ENCODE peak calls at places on chromosomes 7 and 10, in ten cellular contexts. One of them, this sample, is unnamed.

GRCh38 chr10:44949915-44950314 is 9.7 kb upstream of the RASSF4 start:
- DNase-seq in psoas muscle: no peak
- DNase-seq in HEK293T: no peak
- DNase-seq in NCI-H1092: no peak
- DNase-seq in retina: no peak
- DNase-seq in germinal center: no peak
- DNase-seq in pancreas: no peak
- DNase-seq in fibroblast of mammary gland: no peak
- DNase-seq in omental fat pad: no peak
- DNase-seq in fibroblast of lung: no peak
- DNase-seq in this sample: no peak

GRCh38 chr10:69731184-69731583 is 70.5 kb upstream of the COL13A1 start:
- DNase-seq in psoas muscle: no peak
- DNase-seq in HEK293T: no peak
- DNase-seq in NCI-H1092: no peak
- DNase-seq in retina: no peak
- DNase-seq in germinal center: no peak
- DNase-seq in pancreas: no peak
- DNase-seq in fibroblast of mammary gland: no peak
- DNase-seq in omental fat pad: no peak
- DNase-seq in fibroblast of lung: peak
- DNase-seq in this sample: no peak

GRCh38 chr10:43737003-43737402 is 88.3 kb upstream of the ZNF32 start:
- DNase-seq in psoas muscle: no peak
- DNase-seq in HEK293T: no peak
- DNase-seq in NCI-H1092: no peak
- DNase-seq in retina: no peak
- DNase-seq in germinal center: no peak
- DNase-seq in pancreas: no peak
- DNase-seq in fibroblast of mammary gland: no peak
- DNase-seq in omental fat pad: no peak
- DNase-seq in fibroblast of lung: no peak
- DNase-seq in this sample: peak

GRCh38 chr10:4190876-4191275 is 405.9 kb upstream of the KLF6 start:
- DNase-seq in psoas muscle: no peak
- DNase-seq in HEK293T: no peak
- DNase-seq in NCI-H1092: no peak
- DNase-seq in retina: no peak
- DNase-seq in germinal center: no peak
- DNase-seq in pancreas: no peak
- DNase-seq in fibroblast of mammary gland: no peak
- DNase-seq in omental fat pad: no peak
- DNase-seq in fibroblast of lung: no peak
- DNase-seq in this sample: no peak

GRCh38 chr10:14409856-14410458 is 79.2 kb upstream of the FRMD4A start:
- DNase-seq in psoas muscle: no peak
- DNase-seq in HEK293T: no peak
- DNase-seq in NCI-H1092: no peak
- DNase-seq in retina: no peak
- DNase-seq in germinal center: no peak
- DNase-seq in pancreas: no peak
- DNase-seq in fibroblast of mammary gland: no peak
- DNase-seq in omental fat pad: no peak
- DNase-seq in fibroblast of lung: no peak
- DNase-seq in this sample: no peak

GRCh38 chr10:4981722-4982471 is 18.7 kb downstream of the AKR1C1 start:
- DNase-seq in psoas muscle: no peak
- DNase-seq in HEK293T: peak
- DNase-seq in NCI-H1092: no peak
- DNase-seq in retina: no peak
- DNase-seq in germinal center: peak
- DNase-seq in pancreas: peak
- DNase-seq in fibroblast of mammary gland: peak
- DNase-seq in omental fat pad: no peak
- DNase-seq in fibroblast of lung: peak
- DNase-seq in this sample: peak

GRCh38 chr7:98913612-98914011 is 35.3 kb downstream of the TRRAP start:
- DNase-seq in psoas muscle: no peak
- DNase-seq in HEK293T: no peak
- DNase-seq in NCI-H1092: no peak
- DNase-seq in retina: no peak
- DNase-seq in germinal center: no peak
- DNase-seq in pancreas: no peak
- DNase-seq in fibroblast of mammary gland: peak
- DNase-seq in omental fat pad: no peak
- DNase-seq in fibroblast of lung: peak
- DNase-seq in this sample: no peak

GRCh38 chr10:69449841-69450240 is 1.4 kb upstream of the TSPAN15 start:
- DNase-seq in psoas muscle: peak
- DNase-seq in HEK293T: peak
- DNase-seq in NCI-H1092: peak
- DNase-seq in retina: peak
- DNase-seq in germinal center: peak
- DNase-seq in pancreas: peak
- DNase-seq in fibroblast of mammary gland: peak
- DNase-seq in omental fat pad: no peak
- DNase-seq in fibroblast of lung: peak
- DNase-seq in this sample: peak

GRCh38 chr7:69844264-69844868 is 246.1 kb downstream of the AUTS2 start:
- DNase-seq in psoas muscle: no peak
- DNase-seq in HEK293T: no peak
- DNase-seq in NCI-H1092: no peak
- DNase-seq in retina: no peak
- DNase-seq in germinal center: no peak
- DNase-seq in pancreas: no peak
- DNase-seq in fibroblast of mammary gland: no peak
- DNase-seq in omental fat pad: no peak
- DNase-seq in fibroblast of lung: no peak
- DNase-seq in this sample: no peak

GRCh38 chr7:149427096-149427680 is 33.7 kb downstream of the ZNF777 start:
- DNase-seq in psoas muscle: no peak
- DNase-seq in HEK293T: no peak
- DNase-seq in NCI-H1092: no peak
- DNase-seq in retina: peak
- DNase-seq in germinal center: no peak
- DNase-seq in pancreas: no peak
- DNase-seq in fibroblast of mammary gland: no peak
- DNase-seq in omental fat pad: no peak
- DNase-seq in fibroblast of lung: no peak
- DNase-seq in this sample: peak

GRCh38 chr7:102272075-102272916 is 14.4 kb upstream of the SH2B2 start:
- DNase-seq in psoas muscle: peak
- DNase-seq in HEK293T: peak
- DNase-seq in NCI-H1092: peak
- DNase-seq in retina: peak
- DNase-seq in germinal center: peak
- DNase-seq in pancreas: peak
- DNase-seq in fibroblast of mammary gland: peak
- DNase-seq in omental fat pad: peak
- DNase-seq in fibroblast of lung: peak
- DNase-seq in this sample: peak

GRCh38 chr10:43254881-43255643 is 11.8 kb downstream of the RASGEF1A start:
- DNase-seq in psoas muscle: peak
- DNase-seq in HEK293T: no peak
- DNase-seq in NCI-H1092: no peak
- DNase-seq in retina: no peak
- DNase-seq in germinal center: no peak
- DNase-seq in pancreas: no peak
- DNase-seq in fibroblast of mammary gland: no peak
- DNase-seq in omental fat pad: peak
- DNase-seq in fibroblast of lung: no peak
- DNase-seq in this sample: peak

GRCh38 chr7:132776105-132776504 is 199.8 kb upstream of the PLXNA4 start:
- DNase-seq in psoas muscle: no peak
- DNase-seq in HEK293T: no peak
- DNase-seq in NCI-H1092: no peak
- DNase-seq in retina: no peak
- DNase-seq in germinal center: no peak
- DNase-seq in pancreas: no peak
- DNase-seq in fibroblast of mammary gland: no peak
- DNase-seq in omental fat pad: no peak
- DNase-seq in fibroblast of lung: no peak
- DNase-seq in this sample: peak

GRCh38 chr10:43683451-43684197 is 34.9 kb upstream of the ZNF32 start:
- DNase-seq in psoas muscle: no peak
- DNase-seq in HEK293T: peak
- DNase-seq in NCI-H1092: no peak
- DNase-seq in retina: no peak
- DNase-seq in germinal center: peak
- DNase-seq in pancreas: no peak
- DNase-seq in fibroblast of mammary gland: peak
- DNase-seq in omental fat pad: no peak
- DNase-seq in fibroblast of lung: no peak
- DNase-seq in this sample: peak

GRCh38 chr10:37739181-37739580 is 118.2 kb downstream of the ZNF248 start:
- DNase-seq in psoas muscle: no peak
- DNase-seq in HEK293T: no peak
- DNase-seq in NCI-H1092: no peak
- DNase-seq in retina: no peak
- DNase-seq in germinal center: no peak
- DNase-seq in pancreas: no peak
- DNase-seq in fibroblast of mammary gland: no peak
- DNase-seq in omental fat pad: no peak
- DNase-seq in fibroblast of lung: no peak
- DNase-seq in this sample: no peak

GRCh38 chr10:22243321-22243720 is 25.5 kb upstream of the EBLN1 start:
- DNase-seq in psoas muscle: no peak
- DNase-seq in HEK293T: no peak
- DNase-seq in NCI-H1092: no peak
- DNase-seq in retina: no peak
- DNase-seq in germinal center: no peak
- DNase-seq in pancreas: no peak
- DNase-seq in fibroblast of mammary gland: no peak
- DNase-seq in omental fat pad: no peak
- DNase-seq in fibroblast of lung: no peak
- DNase-seq in this sample: no peak

GRCh38 chr7:116577320-116577871 is 52.6 kb downstream of the CAV1 start:
- DNase-seq in psoas muscle: no peak
- DNase-seq in HEK293T: no peak
- DNase-seq in NCI-H1092: no peak
- DNase-seq in retina: no peak
- DNase-seq in germinal center: no peak
- DNase-seq in pancreas: no peak
- DNase-seq in fibroblast of mammary gland: no peak
- DNase-seq in omental fat pad: no peak
- DNase-seq in fibroblast of lung: peak
- DNase-seq in this sample: no peak

GRCh38 chr7:7884855-7885254 is 83.7 kb upstream of the GLCCI1 start:
- DNase-seq in psoas muscle: no peak
- DNase-seq in HEK293T: no peak
- DNase-seq in NCI-H1092: no peak
- DNase-seq in retina: no peak
- DNase-seq in germinal center: no peak
- DNase-seq in pancreas: no peak
- DNase-seq in fibroblast of mammary gland: peak
- DNase-seq in omental fat pad: no peak
- DNase-seq in fibroblast of lung: peak
- DNase-seq in this sample: no peak

GRCh38 chr7:90626011-90626410 is 29.9 kb downstream of the CDK14 start:
- DNase-seq in psoas muscle: no peak
- DNase-seq in HEK293T: no peak
- DNase-seq in NCI-H1092: no peak
- DNase-seq in retina: no peak
- DNase-seq in germinal center: no peak
- DNase-seq in pancreas: no peak
- DNase-seq in fibroblast of mammary gland: peak
- DNase-seq in omental fat pad: no peak
- DNase-seq in fibroblast of lung: peak
- DNase-seq in this sample: no peak

GRCh38 chr7:33821970-33822369 is 83.4 kb upstream of the BMPER start:
- DNase-seq in psoas muscle: no peak
- DNase-seq in HEK293T: no peak
- DNase-seq in NCI-H1092: no peak
- DNase-seq in retina: no peak
- DNase-seq in germinal center: no peak
- DNase-seq in pancreas: no peak
- DNase-seq in fibroblast of mammary gland: peak
- DNase-seq in omental fat pad: no peak
- DNase-seq in fibroblast of lung: no peak
- DNase-seq in this sample: no peak

GRCh38 chr10:63883861-63884260 is 362.7 kb downstream of the REEP3 start:
- DNase-seq in psoas muscle: no peak
- DNase-seq in HEK293T: no peak
- DNase-seq in NCI-H1092: no peak
- DNase-seq in retina: no peak
- DNase-seq in germinal center: no peak
- DNase-seq in pancreas: no peak
- DNase-seq in fibroblast of mammary gland: no peak
- DNase-seq in omental fat pad: no peak
- DNase-seq in fibroblast of lung: no peak
- DNase-seq in this sample: no peak

GRCh38 chr10:32205666-32206065 is 141.3 kb downstream of the EPC1 start:
- DNase-seq in psoas muscle: no peak
- DNase-seq in HEK293T: no peak
- DNase-seq in NCI-H1092: no peak
- DNase-seq in retina: no peak
- DNase-seq in germinal center: no peak
- DNase-seq in pancreas: no peak
- DNase-seq in fibroblast of mammary gland: no peak
- DNase-seq in omental fat pad: no peak
- DNase-seq in fibroblast of lung: no peak
- DNase-seq in this sample: no peak

GRCh38 chr7:102286237-102287081 is at the start of gene SH2B2:
- DNase-seq in psoas muscle: peak
- DNase-seq in HEK293T: peak
- DNase-seq in NCI-H1092: peak
- DNase-seq in retina: peak
- DNase-seq in germinal center: peak
- DNase-seq in pancreas: peak
- DNase-seq in fibroblast of mammary gland: peak
- DNase-seq in omental fat pad: peak
- DNase-seq in fibroblast of lung: peak
- DNase-seq in this sample: peak

GRCh38 chr10:31426425-31426824 is 107.4 kb downstream of the ZEB1 start:
- DNase-seq in psoas muscle: no peak
- DNase-seq in HEK293T: no peak
- DNase-seq in NCI-H1092: no peak
- DNase-seq in retina: no peak
- DNase-seq in germinal center: no peak
- DNase-seq in pancreas: no peak
- DNase-seq in fibroblast of mammary gland: peak
- DNase-seq in omental fat pad: no peak
- DNase-seq in fibroblast of lung: peak
- DNase-seq in this sample: no peak

GRCh38 chr10:110527731-110528171 is 30.0 kb downstream of the DUSP5 start:
- DNase-seq in psoas muscle: no peak
- DNase-seq in HEK293T: no peak
- DNase-seq in NCI-H1092: no peak
- DNase-seq in retina: no peak
- DNase-seq in germinal center: no peak
- DNase-seq in pancreas: no peak
- DNase-seq in fibroblast of mammary gland: peak
- DNase-seq in omental fat pad: no peak
- DNase-seq in fibroblast of lung: no peak
- DNase-seq in this sample: no peak

GRCh38 chr10:15601819-15602218 is 117.9 kb downstream of the ITGA8 start:
- DNase-seq in psoas muscle: no peak
- DNase-seq in HEK293T: no peak
- DNase-seq in NCI-H1092: no peak
- DNase-seq in retina: no peak
- DNase-seq in germinal center: no peak
- DNase-seq in pancreas: no peak
- DNase-seq in fibroblast of mammary gland: no peak
- DNase-seq in omental fat pad: no peak
- DNase-seq in fibroblast of lung: no peak
- DNase-seq in this sample: no peak

GRCh38 chr7:29071203-29071804 is 75.0 kb downstream of the CPVL start:
- DNase-seq in psoas muscle: no peak
- DNase-seq in HEK293T: no peak
- DNase-seq in NCI-H1092: no peak
- DNase-seq in retina: no peak
- DNase-seq in germinal center: no peak
- DNase-seq in pancreas: no peak
- DNase-seq in fibroblast of mammary gland: no peak
- DNase-seq in omental fat pad: no peak
- DNase-seq in fibroblast of lung: no peak
- DNase-seq in this sample: no peak

GRCh38 chr10:74599676-74600075 is 226.7 kb upstream of the KAT6B start:
- DNase-seq in psoas muscle: no peak
- DNase-seq in HEK293T: no peak
- DNase-seq in NCI-H1092: no peak
- DNase-seq in retina: no peak
- DNase-seq in germinal center: no peak
- DNase-seq in pancreas: no peak
- DNase-seq in fibroblast of mammary gland: no peak
- DNase-seq in omental fat pad: no peak
- DNase-seq in fibroblast of lung: no peak
- DNase-seq in this sample: no peak